ENCODE peak calls at places on chromosomes 13 and 19, in four cellular contexts. M, W, F and T are unnamed samples.

GRCh38 chr19:4375620-4376228 is 24.6 kb downstream of the SH3GL1 start:
- DNase-seq in W (peak; percentile 90), M (no peak), F (no peak), T (peak; percentile 66)

GRCh38 chr19:17871878-17872250 is at the start of gene SLC5A5:
- DNase-seq in W (no peak), M (no peak), F (no peak), T (no peak)

GRCh38 chr13:109728061-109728460 is 58.3 kb downstream of the IRS2 start:
- DNase-seq in F (no peak), W (no peak), M (no peak), T (no peak)

GRCh38 chr13:76350399-76350798 is 535.8 kb downstream of the KCTD12 start:
- DNase-seq in M (no peak), W (no peak), F (no peak), T (no peak)

GRCh38 chr13:31267126-31267784 is 67.5 kb downstream of the B3GLCT start:
- DNase-seq in M (no peak), F (no peak), W (no peak), T (no peak)

GRCh38 chr13:33089311-33089710 is 73.1 kb downstream of the KL start:
- DNase-seq in M (no peak), F (no peak), W (no peak), T (no peak)

GRCh38 chr13:78595819-78596700 is 7.3 kb downstream of the POU4F1 start:
- DNase-seq in F (no peak), W (no peak), M (no peak), T (no peak)

GRCh38 chr19:10682397-10683063 is 18.7 kb upstream of the QTRT1 start:
- DNase-seq in F (no peak), M (no peak), W (no peak), T (no peak)

GRCh38 chr13:113397606-113398425 is 33.9 kb upstream of the GRTP1 start:
- DNase-seq in M (no peak), F (no peak), W (no peak), T (no peak)

GRCh38 chr19:50486823-50487515 is 10.3 kb upstream of the GARIN5A start:
- DNase-seq in W (no peak), F (peak; percentile 12), M (peak; percentile 14), T (peak; percentile 39)

GRCh38 chr19:14476663-14477401 is 1.7 kb upstream of the PTGER1 start:
- DNase-seq in W (peak; percentile 77), M (peak; percentile 15), F (peak; percentile 63), T (peak; percentile 59)

GRCh38 chr19:46755077-46755852 is 9.0 kb upstream of the STRN4 start:
- DNase-seq in M (no peak), W (peak; percentile 79), F (no peak), T (peak; percentile 55)

GRCh38 chr19:2974342-2974932 is 2.9 kb upstream of the TLE6 start:
- DNase-seq in F (no peak), W (no peak), M (no peak), T (no peak)

GRCh38 chr19:5292453-5292842 is 48.2 kb downstream of the PTPRS start:
- DNase-seq in W (no peak), M (no peak), F (no peak), T (no peak)

GRCh38 chr13:114120486-114121430 is 11.7 kb downstream of the RASA3 start:
- DNase-seq in M (no peak), F (no peak), W (no peak), T (no peak)

GRCh38 chr13:99022953-99023352 is 45.1 kb upstream of the DOCK9 start:
- DNase-seq in F (no peak), W (no peak), M (no peak), T (no peak)

GRCh38 chr13:26132756-26133155 is 80.9 kb upstream of the SHISA2 start:
- DNase-seq in F (no peak), M (no peak), W (no peak), T (no peak)

GRCh38 chr19:49560358-49560900 is 19.9 kb downstream of the NOSIP start:
- DNase-seq in F (peak; percentile 58), W (no peak), M (peak; percentile 51), T (no peak)

GRCh38 chr13:48110930-48111721 is 16.2 kb upstream of the MED4 start:
- DNase-seq in W (no peak), F (no peak), M (no peak), T (peak; percentile 35)

GRCh38 chr13:48891586-48891985 is 84.1 kb upstream of the FNDC3A start:
- DNase-seq in F (no peak), W (no peak), M (no peak), T (peak; percentile 74)

GRCh38 chr13:83829800-83830199 is 52.5 kb downstream of the SLITRK1 start:
- DNase-seq in M (no peak), F (no peak), W (no peak), T (no peak)

GRCh38 chr13:42538996-42539395 is 35.0 kb upstream of the TNFSF11 start:
- DNase-seq in F (no peak), M (no peak), W (no peak), T (no peak)

GRCh38 chr13:20230913-20231838 is 943 bp downstream of the GJB6 start:
- DNase-seq in M (no peak), F (no peak), W (no peak), T (no peak)

GRCh38 chr19:42831221-42832019 is 48.1 kb downstream of the PSG1 start:
- DNase-seq in M (no peak), W (no peak), F (no peak), T (no peak)

GRCh38 chr19:38360351-38360750 is 14.0 kb upstream of the PSMD8 start:
- DNase-seq in M (no peak), F (no peak), W (no peak), T (no peak)

GRCh38 chr13:31200636-31200970 is 828 bp downstream of the B3GLCT start:
- DNase-seq in M (peak; percentile 35), F (no peak), W (peak; percentile 14), T (peak; percentile 21)

GRCh38 chr19:46517471-46517870 is 21.8 kb upstream of the PNMA8B start:
- DNase-seq in F (no peak), M (no peak), W (no peak), T (no peak)

GRCh38 chr13:74966814-74967213 is 515.2 kb downstream of the TBC1D4 start:
- DNase-seq in F (no peak), W (peak; percentile 19), M (no peak), T (peak; percentile 38)

GRCh38 chr13:111212517-111212873 is 97.4 kb downstream of the ARHGEF7 start:
- DNase-seq in F (no peak), W (no peak), M (no peak), T (no peak)

GRCh38 chr19:4013886-4014540 is 6.5 kb downstream of the PIAS4 start:
- DNase-seq in W (no peak), M (no peak), F (no peak), T (no peak)

GRCh38 chr13:33032037-33032625 is 15.9 kb downstream of the KL start:
- DNase-seq in W (no peak), M (no peak), F (no peak), T (no peak)

GRCh38 chr19:2282062-2282861 is at the start of gene PEAK3:
- DNase-seq in M (no peak), W (no peak), F (peak; percentile 45), T (peak; percentile 50)

GRCh38 chr13:99383946-99384345 is 76.7 kb upstream of the GPR183 start:
- DNase-seq in M (no peak), W (no peak), F (no peak), T (no peak)

GRCh38 chr13:111967572-111968201 is 99.3 kb upstream of the SOX1 start:
- DNase-seq in M (no peak), W (no peak), F (no peak), T (no peak)

GRCh38 chr19:46906221-46906620 is 45.4 kb downstream of the ARHGAP35 start:
- DNase-seq in F (no peak), M (no peak), W (no peak), T (no peak)

GRCh38 chr19:925912-926594 is at the start of gene ARID3A:
- DNase-seq in W (peak; percentile 74), F (no peak), M (peak; percentile 66), T (no peak)

GRCh38 chr13:110681868-110682550 is 23.9 kb downstream of the CARS2 start:
- DNase-seq in W (no peak), M (no peak), F (no peak), T (no peak)

GRCh38 chr13:94233401-94233800 is 246.1 kb downstream of the DCT start:
- DNase-seq in F (no peak), M (no peak), W (peak; percentile 91), T (peak; percentile 90)